ENCODE peak calls at places on chromosome 11, in seven cellular contexts. Q is naive thymus-derived CD8-positive, alpha-beta T cell; F is MV-4-11; G is A549; D is HTR-8/SVneo; W is progenitor cell of endocrine pancreas; V is T-cell. B is an unnamed sample.

GRCh38 chr11:31711137-31711536 is 100.0 kb downstream of the PAX6 start:
- DNase-seq in G (no peak), F (no peak), Q (no peak), V (no peak), W (no peak), D (no peak), B (no peak)

GRCh38 chr11:111540114-111540920 is at the start of gene LAYN:
- DNase-seq in G (no peak), D (peak; percentile 87), W (peak; percentile 42), Q (peak; percentile 63), V (peak; percentile 34), F (no peak), B (peak; percentile 25)

GRCh38 chr11:129275825-129276224 is 83.7 kb upstream of the ARHGAP32 start:
- DNase-seq in Q (no peak), W (no peak), F (no peak), G (no peak), D (no peak), V (no peak), B (no peak)

GRCh38 chr11:34143048-34143447 is 37.6 kb downstream of the NAT10 start:
- DNase-seq in G (no peak), W (no peak), V (no peak), Q (no peak), F (no peak), D (no peak), B (no peak)

GRCh38 chr11:110076388-110076965 is 16.7 kb upstream of the ZC3H12C start:
- DNase-seq in F (peak; percentile 36), W (no peak), V (no peak), D (peak; percentile 70), G (no peak), Q (no peak), B (no peak)

GRCh38 chr11:104015649-104016415 is 20.6 kb upstream of the DDI1 start:
- DNase-seq in F (no peak), Q (no peak), V (no peak), G (no peak), D (no peak), W (no peak), B (no peak)

GRCh38 chr11:119044708-119045107 is 12.3 kb downstream of the HYOU1 start:
- DNase-seq in D (no peak), W (no peak), Q (no peak), F (no peak), V (no peak), G (no peak), B (no peak)

GRCh38 chr11:92964471-92964870 is 5.0 kb upstream of the MTNR1B start:
- DNase-seq in Q (no peak), W (no peak), G (no peak), V (no peak), D (no peak), F (no peak), B (no peak)

GRCh38 chr11:112871909-112872511 is 89.2 kb upstream of the NCAM1 start:
- DNase-seq in G (no peak), Q (no peak), D (no peak), F (no peak), W (no peak), V (no peak), B (no peak)

GRCh38 chr11:70567680-70568503 is 169.6 kb downstream of the CTTN start:
- DNase-seq in W (no peak), F (peak; percentile 88), Q (no peak), D (no peak), G (no peak), V (no peak), B (no peak)

GRCh38 chr11:13701506-13701905 is 33.0 kb downstream of the FAR1 start:
- DNase-seq in Q (no peak), D (no peak), F (no peak), G (no peak), V (no peak), W (no peak), B (no peak)

GRCh38 chr11:134500621-134501020 is 88.6 kb upstream of the B3GAT1 start:
- DNase-seq in V (no peak), G (no peak), D (no peak), W (no peak), F (no peak), Q (no peak), B (no peak)

GRCh38 chr11:114195981-114196731 is 100.0 kb upstream of the NNMT start:
- DNase-seq in D (no peak), G (no peak), F (no peak), V (peak; percentile 46), W (no peak), Q (peak; percentile 30), B (peak; percentile 32)

B was measured in CD8-positive, alpha-beta memory T cell.